ENCODE peak calls at places on chromosomes 12 and 14, in five cellular contexts. M is fibroblast of lung; X is CD8-positive, alpha-beta T cell; A is hepatocyte; V is heart right ventricle. F is an unnamed sample.

GRCh38 chr12:84658877-84659276 is 253.7 kb downstream of the SLC6A15 start:
- DNase-seq in M (no peak), A (no peak), X (no peak), V (no peak), F (no peak)

GRCh38 chr14:92850492-92850891 is 56.4 kb downstream of the GOLGA5 start:
- DNase-seq in A (no peak), V (no peak), M (peak; percentile 34), X (no peak), F (no peak)

GRCh38 chr12:24599737-24600136 is 349.2 kb downstream of the BCAT1 start:
- DNase-seq in X (no peak), V (no peak), M (no peak), A (no peak), F (no peak)

GRCh38 chr14:64636208-64636979 is 67.8 kb upstream of the PLEKHG3 start:
- DNase-seq in M (peak; percentile 36), V (peak; percentile 67), A (peak; percentile 85), X (peak; percentile 60), F (peak; percentile 74)

GRCh38 chr14:71625175-71625574 is 307.1 kb upstream of the RGS6 start:
- DNase-seq in M (no peak), V (no peak), A (no peak), X (no peak), F (no peak)

GRCh38 chr14:32698831-32699230 is 239.8 kb upstream of the NPAS3 start:
- DNase-seq in A (no peak), M (peak; percentile 69), V (no peak), X (no peak), F (no peak)

GRCh38 chr14:71711619-71712018 is 220.6 kb upstream of the RGS6 start:
- DNase-seq in X (no peak), M (peak; percentile 99), A (peak; percentile 23), V (no peak), F (no peak)

GRCh38 chr14:73457050-73457934 is 1.1 kb downstream of the NUMB start:
- DNase-seq in A (peak; percentile 63), X (no peak), M (peak; percentile 33), V (peak; percentile 33), F (peak; percentile 82)

GRCh38 chr12:75692883-75693282 is 181.5 kb upstream of the KRR1 start:
- DNase-seq in A (no peak), V (no peak), M (peak; percentile 46), X (no peak), F (no peak)

GRCh38 chr12:101935769-101936741 is 58.7 kb downstream of the DRAM1 start:
- DNase-seq in A (peak; percentile 62), M (peak; percentile 97), X (no peak), V (peak; percentile 66), F (peak; percentile 56)

GRCh38 chr12:41230756-41231155 is 42.6 kb downstream of the PDZRN4 start:
- DNase-seq in A (no peak), M (no peak), X (no peak), V (no peak), F (no peak)

GRCh38 chr12:3520168-3520567 is 29.2 kb downstream of the PRMT8 start:
- DNase-seq in M (no peak), V (peak; percentile 45), X (no peak), A (no peak), F (no peak)

GRCh38 chr14:105865904-105866840 is 339.8 kb downstream of the TMEM121 start:
- DNase-seq in A (no peak), M (no peak), V (no peak), X (peak; percentile 4), F (peak; percentile 57)

GRCh38 chr12:113155641-113156040 is 6.1 kb downstream of the CFAP73 start:
- DNase-seq in V (no peak), X (no peak), M (no peak), A (no peak), F (no peak)

GRCh38 chr12:46825526-46826414 is at the start of gene SLC38A4:
- DNase-seq in V (no peak), M (peak; percentile 36), X (no peak), A (peak; percentile 66), F (no peak)

GRCh38 chr12:28539691-28540323 is 349.6 kb downstream of the CCDC91 start:
- DNase-seq in A (no peak), M (no peak), X (no peak), V (no peak), F (no peak)

GRCh38 chr12:48349471-48349870 is 1.2 kb downstream of the ZNF641 start:
- DNase-seq in M (peak; percentile 7), A (no peak), V (peak; percentile 80), X (no peak), F (no peak)

GRCh38 chr12:22333186-22333745 is 1.2 kb downstream of the ST8SIA1 start:
- DNase-seq in M (peak; percentile 41), X (no peak), A (no peak), V (no peak), F (no peak)

GRCh38 chr12:103667129-103667528 is 80.1 kb downstream of the STAB2 start:
- DNase-seq in M (no peak), X (no peak), A (no peak), V (no peak), F (no peak)

GRCh38 chr14:67218126-67218525 is 23.1 kb upstream of the PALS1 start:
- DNase-seq in X (no peak), M (no peak), V (no peak), A (no peak), F (no peak)

GRCh38 chr14:67221248-67221981 is 19.8 kb upstream of the PALS1 start:
- DNase-seq in V (no peak), A (no peak), X (no peak), M (peak; percentile 95), F (no peak)

DNA sequence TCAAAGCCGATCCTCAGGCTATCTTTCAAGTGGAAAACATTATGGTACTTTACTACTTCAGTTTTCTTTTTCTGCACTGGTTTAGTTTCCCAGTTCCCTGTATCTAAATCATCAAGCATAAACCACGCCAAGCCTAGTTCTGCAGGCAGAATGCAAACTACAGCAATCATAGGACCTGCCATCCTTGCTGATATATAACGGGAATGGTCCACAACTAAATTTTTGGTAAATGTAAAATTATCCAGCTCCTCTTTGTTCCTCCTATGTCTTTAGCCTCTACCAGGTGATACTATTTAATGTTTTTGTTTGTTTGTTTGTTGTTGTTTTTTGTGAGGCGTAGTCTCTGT is 19.3 kb upstream of the PALS1 start:
- DNase-seq in M (no peak), X (no peak), A (no peak), V (no peak), F (no peak)
- H3K4me1 ChIP-seq in M (no peaks in the 10 kb centered on the region), X (no peaks in the 10 kb centered on the region), A (peaks cover 5% of the 10 kb centered on the region), V (no peaks in the 10 kb centered on the region), F (no peaks in the 10 kb centered on the region)

GRCh38 chr14:100806386-100806785 is 19.5 kb upstream of the MEG3 start:
- DNase-seq in X (no peak), A (no peak), M (no peak), V (no peak), F (no peak)
- H3K9me3 ChIP-seq in X (no peaks in the 10 kb centered on the region), A (no peaks in the 10 kb centered on the region), M (no peaks in the 10 kb centered on the region), V (peaks cover 16% of the 10 kb centered on the region), F (peaks cover 8% of the 10 kb centered on the region)

GRCh38 chr14:51004352-51004800 is 60.1 kb upstream of the PYGL start:
- DNase-seq in X (no peak), M (no peak), A (no peak), V (no peak), F (peak; percentile 35)
- H3K4me3 ChIP-seq in X (no peak overlapping the region), M (no peak overlapping the region), A (no peak overlapping the region), V (no peak overlapping the region), F (no peak overlapping the region)

DNA sequence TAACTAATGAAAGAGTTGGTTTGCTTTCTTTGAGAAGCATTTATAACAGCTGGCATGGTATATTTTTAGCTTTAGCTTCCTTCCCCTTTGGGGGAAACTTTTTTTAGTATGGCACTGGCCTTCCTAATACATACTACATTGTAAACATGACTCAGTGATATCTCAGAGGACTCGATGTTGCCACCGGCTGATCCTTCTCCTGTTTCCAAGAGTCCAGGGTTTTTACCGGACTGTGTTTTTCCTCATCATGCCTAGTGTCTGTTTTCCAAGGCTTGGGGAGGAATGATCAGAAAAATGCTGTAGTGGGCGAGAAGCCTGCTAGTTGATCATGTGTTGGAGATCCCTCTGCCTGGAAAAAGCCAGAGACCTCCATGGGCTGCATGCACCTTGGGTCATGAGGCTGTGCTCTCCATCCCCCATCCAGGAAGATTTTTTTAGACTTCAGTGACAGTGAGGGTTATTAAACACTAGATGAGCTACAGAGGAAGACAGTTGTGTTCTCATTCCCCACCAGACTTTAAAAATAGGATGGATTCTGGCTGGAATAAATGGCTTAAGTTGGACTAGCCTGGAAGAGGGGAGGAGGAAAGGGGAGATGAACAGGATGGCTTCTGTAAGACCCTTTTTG is 145.6 kb downstream of the SAMD4A start:
- DNase-seq in V (no peak), M (peak; percentile 44), X (no peak), A (no peak), F (no peak)
- H3K4me1 ChIP-seq in V (peaks cover 88% of the 10 kb centered on the region), M (peaks cover 9% of the 10 kb centered on the region), X (peaks cover 20% of the 10 kb centered on the region), A (no peaks in the 10 kb centered on the region), F (peaks cover 20% of the 10 kb centered on the region)

DNA sequence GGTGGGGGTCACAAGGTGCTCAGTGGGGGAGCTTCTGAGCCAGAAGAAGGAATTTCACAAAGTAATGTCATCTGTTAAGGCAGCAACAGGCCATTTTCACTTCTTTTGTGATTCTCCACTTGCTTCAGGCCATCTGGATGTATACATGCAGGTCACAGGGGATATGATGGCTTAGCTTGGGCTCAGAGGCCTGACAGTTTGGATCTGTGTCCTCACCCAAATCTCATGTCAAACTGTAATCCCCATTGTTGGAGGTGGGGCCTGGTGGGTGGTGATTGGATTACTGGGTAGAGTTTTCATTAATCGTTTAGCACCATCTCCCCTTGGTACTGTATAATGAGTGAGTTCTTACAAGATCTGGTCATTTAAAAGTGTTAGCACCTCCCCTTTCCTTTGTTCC is 36.4 kb downstream of the TESPA1 start:
- DNase-seq in V (no peak), M (no peak), A (no peak), X (no peak), F (no peak)
- H3K9me3 ChIP-seq in V (no peaks in the 10 kb centered on the region), M (no peaks in the 10 kb centered on the region), A (no peaks in the 10 kb centered on the region), X (no peaks in the 10 kb centered on the region), F (no peaks in the 10 kb centered on the region)

GRCh38 chr14:77114609-77115008 is 16.6 kb downstream of the CIPC start:
- DNase-seq in V (no peak), X (no peak), A (no peak), M (no peak), F (no peak)
- H3K4me3 ChIP-seq in V (no peak overlapping the region), X (no peak overlapping the region), A (no peak overlapping the region), M (no peak overlapping the region), F (no peak overlapping the region)

GRCh38 chr12:1782215-1782614 is 38.1 kb upstream of the LRTM2 start:
- DNase-seq in V (no peak), A (no peak), X (no peak), M (no peak), F (no peak)
- H3K4me1 ChIP-seq in V (peaks cover 30% of the 10 kb centered on the region), A (peaks cover 12% of the 10 kb centered on the region), X (no peaks in the 10 kb centered on the region), M (peaks cover 15% of the 10 kb centered on the region), F (peaks cover 2% of the 10 kb centered on the region)

F was measured in aorta.